ENCODE peak calls at places on chromosomes 11 and 22, in ten cellular contexts. One of them, this sample, is unnamed.

GRCh38 chr22:26617251-26618199 is at the start of gene CRYBB1:
- DNase-seq in choroid plexus epithelial cell: no peak
- DNase-seq in HFF-Myc: peak
- DNase-seq in activated CD8-positive, alpha-beta T cell treated with anti-CD3 and anti-CD28 coated beads, Interleukin-2, amount 10 ng/mL, durations not matched to agents 7 days and 5 days: no peak
- DNase-seq in fibroblast of lung: no peak
- DNase-seq in cardiac fibroblast: peak
- DNase-seq in NCI-H82: no peak
- DNase-seq in IMR-90: peak
- DNase-seq in naive thymus-derived CD8-positive, alpha-beta T cell: no peak
- DNase-seq in H54: no peak
- DNase-seq in this sample: no peak

GRCh38 chr11:88015170-88015569 is 160.1 kb downstream of the RAB38 start:
- DNase-seq in choroid plexus epithelial cell: no peak
- DNase-seq in HFF-Myc: no peak
- DNase-seq in activated CD8-positive, alpha-beta T cell treated with anti-CD3 and anti-CD28 coated beads, Interleukin-2, amount 10 ng/mL, durations not matched to agents 7 days and 5 days: no peak
- DNase-seq in fibroblast of lung: no peak
- DNase-seq in cardiac fibroblast: no peak
- DNase-seq in NCI-H82: no peak
- DNase-seq in IMR-90: no peak
- DNase-seq in naive thymus-derived CD8-positive, alpha-beta T cell: no peak
- DNase-seq in H54: no peak
- DNase-seq in this sample: no peak

GRCh38 chr11:77374108-77374507 is 72.6 kb upstream of the GDPD4 start:
- DNase-seq in choroid plexus epithelial cell: peak
- DNase-seq in HFF-Myc: no peak
- DNase-seq in activated CD8-positive, alpha-beta T cell treated with anti-CD3 and anti-CD28 coated beads, Interleukin-2, amount 10 ng/mL, durations not matched to agents 7 days and 5 days: no peak
- DNase-seq in fibroblast of lung: peak
- DNase-seq in cardiac fibroblast: no peak
- DNase-seq in NCI-H82: peak
- DNase-seq in IMR-90: peak
- DNase-seq in naive thymus-derived CD8-positive, alpha-beta T cell: no peak
- DNase-seq in H54: no peak
- DNase-seq in this sample: no peak

GRCh38 chr22:43213962-43214361 is 27.0 kb upstream of the TTLL12 start:
- DNase-seq in choroid plexus epithelial cell: no peak
- DNase-seq in HFF-Myc: no peak
- DNase-seq in activated CD8-positive, alpha-beta T cell treated with anti-CD3 and anti-CD28 coated beads, Interleukin-2, amount 10 ng/mL, durations not matched to agents 7 days and 5 days: no peak
- DNase-seq in fibroblast of lung: no peak
- DNase-seq in cardiac fibroblast: no peak
- DNase-seq in NCI-H82: no peak
- DNase-seq in IMR-90: no peak
- DNase-seq in naive thymus-derived CD8-positive, alpha-beta T cell: no peak
- DNase-seq in H54: no peak
- DNase-seq in this sample: no peak

GRCh38 chr22:30286813-30287625 is 2.3 kb downstream of the CASTOR1 start:
- DNase-seq in choroid plexus epithelial cell: peak
- DNase-seq in HFF-Myc: no peak
- DNase-seq in activated CD8-positive, alpha-beta T cell treated with anti-CD3 and anti-CD28 coated beads, Interleukin-2, amount 10 ng/mL, durations not matched to agents 7 days and 5 days: peak
- DNase-seq in fibroblast of lung: peak
- DNase-seq in cardiac fibroblast: peak
- DNase-seq in NCI-H82: peak
- DNase-seq in IMR-90: peak
- DNase-seq in naive thymus-derived CD8-positive, alpha-beta T cell: peak
- DNase-seq in H54: no peak
- DNase-seq in this sample: peak

GRCh38 chr22:43351966-43352345 is 8.8 kb upstream of the SCUBE1 start:
- DNase-seq in choroid plexus epithelial cell: no peak
- DNase-seq in HFF-Myc: no peak
- DNase-seq in activated CD8-positive, alpha-beta T cell treated with anti-CD3 and anti-CD28 coated beads, Interleukin-2, amount 10 ng/mL, durations not matched to agents 7 days and 5 days: no peak
- DNase-seq in fibroblast of lung: no peak
- DNase-seq in cardiac fibroblast: no peak
- DNase-seq in NCI-H82: no peak
- DNase-seq in IMR-90: no peak
- DNase-seq in naive thymus-derived CD8-positive, alpha-beta T cell: no peak
- DNase-seq in H54: no peak
- DNase-seq in this sample: no peak

GRCh38 chr22:48866906-48867597 is 960.6 kb downstream of the BRD1 start:
- DNase-seq in choroid plexus epithelial cell: no peak
- DNase-seq in HFF-Myc: no peak
- DNase-seq in activated CD8-positive, alpha-beta T cell treated with anti-CD3 and anti-CD28 coated beads, Interleukin-2, amount 10 ng/mL, durations not matched to agents 7 days and 5 days: no peak
- DNase-seq in fibroblast of lung: no peak
- DNase-seq in cardiac fibroblast: no peak
- DNase-seq in NCI-H82: no peak
- DNase-seq in IMR-90: no peak
- DNase-seq in naive thymus-derived CD8-positive, alpha-beta T cell: no peak
- DNase-seq in H54: no peak
- DNase-seq in this sample: no peak

GRCh38 chr11:82547163-82547560 is 186.5 kb downstream of the FAM181B start:
- DNase-seq in choroid plexus epithelial cell: no peak
- DNase-seq in HFF-Myc: no peak
- DNase-seq in activated CD8-positive, alpha-beta T cell treated with anti-CD3 and anti-CD28 coated beads, Interleukin-2, amount 10 ng/mL, durations not matched to agents 7 days and 5 days: no peak
- DNase-seq in fibroblast of lung: no peak
- DNase-seq in cardiac fibroblast: no peak
- DNase-seq in NCI-H82: no peak
- DNase-seq in IMR-90: no peak
- DNase-seq in naive thymus-derived CD8-positive, alpha-beta T cell: no peak
- DNase-seq in H54: no peak
- DNase-seq in this sample: no peak

GRCh38 chr11:107856981-107857517 is 1.5 kb downstream of the SLC35F2 start:
- DNase-seq in choroid plexus epithelial cell: no peak
- DNase-seq in HFF-Myc: no peak
- DNase-seq in activated CD8-positive, alpha-beta T cell treated with anti-CD3 and anti-CD28 coated beads, Interleukin-2, amount 10 ng/mL, durations not matched to agents 7 days and 5 days: no peak
- DNase-seq in fibroblast of lung: no peak
- DNase-seq in cardiac fibroblast: no peak
- DNase-seq in NCI-H82: peak
- DNase-seq in IMR-90: no peak
- DNase-seq in naive thymus-derived CD8-positive, alpha-beta T cell: no peak
- DNase-seq in H54: no peak
- DNase-seq in this sample: no peak

GRCh38 chr22:39230261-39231196 is 14.3 kb downstream of the PDGFB start:
- DNase-seq in choroid plexus epithelial cell: no peak
- DNase-seq in HFF-Myc: no peak
- DNase-seq in activated CD8-positive, alpha-beta T cell treated with anti-CD3 and anti-CD28 coated beads, Interleukin-2, amount 10 ng/mL, durations not matched to agents 7 days and 5 days: no peak
- DNase-seq in fibroblast of lung: no peak
- DNase-seq in cardiac fibroblast: peak
- DNase-seq in NCI-H82: no peak
- DNase-seq in IMR-90: no peak
- DNase-seq in naive thymus-derived CD8-positive, alpha-beta T cell: no peak
- DNase-seq in H54: no peak
- DNase-seq in this sample: no peak

GRCh38 chr22:38429460-38430128 is 25.4 kb downstream of the KCNJ4 start:
- DNase-seq in choroid plexus epithelial cell: peak
- DNase-seq in HFF-Myc: no peak
- DNase-seq in activated CD8-positive, alpha-beta T cell treated with anti-CD3 and anti-CD28 coated beads, Interleukin-2, amount 10 ng/mL, durations not matched to agents 7 days and 5 days: no peak
- DNase-seq in fibroblast of lung: no peak
- DNase-seq in cardiac fibroblast: no peak
- DNase-seq in NCI-H82: peak
- DNase-seq in IMR-90: peak
- DNase-seq in naive thymus-derived CD8-positive, alpha-beta T cell: no peak
- DNase-seq in H54: no peak
- DNase-seq in this sample: no peak

GRCh38 chr22:36325163-36326031 is 62.4 kb downstream of the MYH9 start:
- DNase-seq in choroid plexus epithelial cell: peak
- DNase-seq in HFF-Myc: no peak
- DNase-seq in activated CD8-positive, alpha-beta T cell treated with anti-CD3 and anti-CD28 coated beads, Interleukin-2, amount 10 ng/mL, durations not matched to agents 7 days and 5 days: no peak
- DNase-seq in fibroblast of lung: peak
- DNase-seq in cardiac fibroblast: peak
- DNase-seq in NCI-H82: no peak
- DNase-seq in IMR-90: peak
- DNase-seq in naive thymus-derived CD8-positive, alpha-beta T cell: no peak
- DNase-seq in H54: no peak
- DNase-seq in this sample: no peak

GRCh38 chr11:121611242-121611641 is 158.5 kb upstream of the SORL1-AS1 start:
- DNase-seq in choroid plexus epithelial cell: no peak
- DNase-seq in HFF-Myc: no peak
- DNase-seq in activated CD8-positive, alpha-beta T cell treated with anti-CD3 and anti-CD28 coated beads, Interleukin-2, amount 10 ng/mL, durations not matched to agents 7 days and 5 days: no peak
- DNase-seq in fibroblast of lung: no peak
- DNase-seq in cardiac fibroblast: no peak
- DNase-seq in NCI-H82: no peak
- DNase-seq in IMR-90: no peak
- DNase-seq in naive thymus-derived CD8-positive, alpha-beta T cell: no peak
- DNase-seq in H54: no peak
- DNase-seq in this sample: no peak

GRCh38 chr11:88179141-88179540 is 3.9 kb upstream of the RAB38 start:
- DNase-seq in choroid plexus epithelial cell: peak
- DNase-seq in HFF-Myc: no peak
- DNase-seq in activated CD8-positive, alpha-beta T cell treated with anti-CD3 and anti-CD28 coated beads, Interleukin-2, amount 10 ng/mL, durations not matched to agents 7 days and 5 days: peak
- DNase-seq in fibroblast of lung: peak
- DNase-seq in cardiac fibroblast: no peak
- DNase-seq in NCI-H82: no peak
- DNase-seq in IMR-90: peak
- DNase-seq in naive thymus-derived CD8-positive, alpha-beta T cell: no peak
- DNase-seq in H54: no peak
- DNase-seq in this sample: peak

GRCh38 chr11:63911440-63911839 is 5.5 kb downstream of the RCOR2 start:
- DNase-seq in choroid plexus epithelial cell: no peak
- DNase-seq in HFF-Myc: no peak
- DNase-seq in activated CD8-positive, alpha-beta T cell treated with anti-CD3 and anti-CD28 coated beads, Interleukin-2, amount 10 ng/mL, durations not matched to agents 7 days and 5 days: no peak
- DNase-seq in fibroblast of lung: no peak
- DNase-seq in cardiac fibroblast: no peak
- DNase-seq in NCI-H82: peak
- DNase-seq in IMR-90: no peak
- DNase-seq in naive thymus-derived CD8-positive, alpha-beta T cell: no peak
- DNase-seq in H54: no peak
- DNase-seq in this sample: no peak

GRCh38 chr11:24496371-24496727 is 504 bp upstream of the LUZP2 start:
- DNase-seq in choroid plexus epithelial cell: peak
- DNase-seq in HFF-Myc: no peak
- DNase-seq in activated CD8-positive, alpha-beta T cell treated with anti-CD3 and anti-CD28 coated beads, Interleukin-2, amount 10 ng/mL, durations not matched to agents 7 days and 5 days: no peak
- DNase-seq in fibroblast of lung: peak
- DNase-seq in cardiac fibroblast: no peak
- DNase-seq in NCI-H82: no peak
- DNase-seq in IMR-90: peak
- DNase-seq in naive thymus-derived CD8-positive, alpha-beta T cell: no peak
- DNase-seq in H54: no peak
- DNase-seq in this sample: no peak

GRCh38 chr11:5335166-5335565 is 8.2 kb downstream of the OR51B5 start:
- DNase-seq in choroid plexus epithelial cell: no peak
- DNase-seq in HFF-Myc: no peak
- DNase-seq in activated CD8-positive, alpha-beta T cell treated with anti-CD3 and anti-CD28 coated beads, Interleukin-2, amount 10 ng/mL, durations not matched to agents 7 days and 5 days: no peak
- DNase-seq in fibroblast of lung: no peak
- DNase-seq in cardiac fibroblast: no peak
- DNase-seq in NCI-H82: no peak
- DNase-seq in IMR-90: no peak
- DNase-seq in naive thymus-derived CD8-positive, alpha-beta T cell: no peak
- DNase-seq in H54: no peak
- DNase-seq in this sample: no peak

GRCh38 chr11:44785856-44786606 is 59.3 kb downstream of the TSPAN18 start:
- DNase-seq in choroid plexus epithelial cell: no peak
- DNase-seq in HFF-Myc: no peak
- DNase-seq in activated CD8-positive, alpha-beta T cell treated with anti-CD3 and anti-CD28 coated beads, Interleukin-2, amount 10 ng/mL, durations not matched to agents 7 days and 5 days: no peak
- DNase-seq in fibroblast of lung: no peak
- DNase-seq in cardiac fibroblast: no peak
- DNase-seq in NCI-H82: peak
- DNase-seq in IMR-90: no peak
- DNase-seq in naive thymus-derived CD8-positive, alpha-beta T cell: no peak
- DNase-seq in H54: peak
- DNase-seq in this sample: no peak

GRCh38 chr11:30586251-30587144 is at the start of gene MPPED2:
- DNase-seq in choroid plexus epithelial cell: peak
- DNase-seq in HFF-Myc: no peak
- DNase-seq in activated CD8-positive, alpha-beta T cell treated with anti-CD3 and anti-CD28 coated beads, Interleukin-2, amount 10 ng/mL, durations not matched to agents 7 days and 5 days: peak
- DNase-seq in fibroblast of lung: no peak
- DNase-seq in cardiac fibroblast: no peak
- DNase-seq in NCI-H82: peak
- DNase-seq in IMR-90: no peak
- DNase-seq in naive thymus-derived CD8-positive, alpha-beta T cell: no peak
- DNase-seq in H54: no peak
- DNase-seq in this sample: peak

GRCh38 chr11:20099527-20099926 is 60.7 kb downstream of the DBX1 start:
- DNase-seq in choroid plexus epithelial cell: no peak
- DNase-seq in HFF-Myc: no peak
- DNase-seq in activated CD8-positive, alpha-beta T cell treated with anti-CD3 and anti-CD28 coated beads, Interleukin-2, amount 10 ng/mL, durations not matched to agents 7 days and 5 days: peak
- DNase-seq in fibroblast of lung: peak
- DNase-seq in cardiac fibroblast: no peak
- DNase-seq in NCI-H82: no peak
- DNase-seq in IMR-90: no peak
- DNase-seq in naive thymus-derived CD8-positive, alpha-beta T cell: no peak
- DNase-seq in H54: no peak
- DNase-seq in this sample: peak

GRCh38 chr11:86234831-86235461 is 9.6 kb upstream of the EED start:
- DNase-seq in choroid plexus epithelial cell: no peak
- DNase-seq in HFF-Myc: no peak
- DNase-seq in activated CD8-positive, alpha-beta T cell treated with anti-CD3 and anti-CD28 coated beads, Interleukin-2, amount 10 ng/mL, durations not matched to agents 7 days and 5 days: no peak
- DNase-seq in fibroblast of lung: no peak
- DNase-seq in cardiac fibroblast: no peak
- DNase-seq in NCI-H82: peak
- DNase-seq in IMR-90: no peak
- DNase-seq in naive thymus-derived CD8-positive, alpha-beta T cell: no peak
- DNase-seq in H54: no peak
- DNase-seq in this sample: no peak